ENCODE peak calls at places on chromosomes 16 and 17, in seven cellular contexts. Y is K562, X is GM12878, U is endothelial cell of umbilical vein, E is HL-60, N is GM23338, Z is SK-N-SH. C is an unnamed sample.

GRCh38 chr16:56998861-56999260 is 9.5 kb downstream of the NLRC5 start:
- DNase-seq in Y (no peak), X (no peak), U (no peak), E (no peak), N (no peak), Z (no peak), C (no peak)

GRCh38 chr17:21542070-21542469 is 150.3 kb upstream of the KCNJ18 start:
- DNase-seq in Y (no peak), X (no peak), U (no peak), E (no peak), N (no peak), Z (no peak), C (no peak)

GRCh38 chr17:39970157-39970692 is 7.4 kb downstream of the GSDMA start:
- DNase-seq in Y (no peak), X (no peak), U (no peak), E (no peak), N (no peak), Z (no peak), C (peak; percentile 21)

GRCh38 chr16:29664133-29664912 is 1.3 kb downstream of the SPN start:
- DNase-seq in Y (peak; percentile 79), X (no peak), U (no peak), E (peak; percentile 55), N (no peak), Z (no peak), C (peak; percentile 89)

GRCh38 chr17:17729620-17730249 is 48.5 kb downstream of the RAI1 start:
- DNase-seq in Y (peak; percentile 44), X (no peak), U (no peak), E (peak; percentile 5), N (peak; percentile 81), Z (peak; percentile 73), C (no peak)

GRCh38 chr17:10041916-10042588 is 137.0 kb upstream of the RCVRN start:
- DNase-seq in Y (no peak), X (peak; percentile 45), U (no peak), E (no peak), N (no peak), Z (no peak), C (no peak)

GRCh38 chr16:60608971-60609370 is 1427.3 kb downstream of the CDH8 start:
- DNase-seq in Y (no peak), X (no peak), U (no peak), E (no peak), N (no peak), Z (no peak), C (no peak)

GRCh38 chr17:41678411-41678906 is 10.2 kb upstream of the EIF1 start:
- DNase-seq in Y (peak; percentile 86), X (peak; percentile 45), U (peak; percentile 51), E (no peak), N (no peak), Z (no peak), C (no peak)

GRCh38 chr17:36074365-36074764 is 10.3 kb downstream of the CCL18 start:
- DNase-seq in Y (no peak), X (peak; percentile 43), U (no peak), E (no peak), N (no peak), Z (no peak), C (no peak)

GRCh38 chr17:34658796-34659195 is 79.4 kb downstream of the TMEM132E start:
- DNase-seq in Y (no peak), X (no peak), U (no peak), E (no peak), N (no peak), Z (no peak), C (no peak)

GRCh38 chr17:65785109-65785508 is 223.7 kb upstream of the AXIN2 start:
- DNase-seq in Y (peak; percentile 8), X (no peak), U (peak; percentile 95), E (peak; percentile 4), N (no peak), Z (no peak), C (no peak)

GRCh38 chr16:47848481-47849109 is 307.2 kb downstream of the ABCC12 start:
- DNase-seq in Y (no peak), X (no peak), U (no peak), E (no peak), N (peak; percentile 30), Z (no peak), C (no peak)

GRCh38 chr17:43832168-43832975 is 574 bp downstream of the MPP3 start:
- DNase-seq in Y (peak; percentile 57), X (no peak), U (peak; percentile 48), E (no peak), N (peak; percentile 54), Z (peak; percentile 90), C (peak; percentile 72)

GRCh38 chr17:75950850-75951554 is 10.2 kb upstream of the FBF1 start:
- DNase-seq in Y (peak; percentile 30), X (no peak), U (peak; percentile 34), E (no peak), N (no peak), Z (no peak), C (no peak)

GRCh38 chr16:50836121-50836541 is 94.2 kb downstream of the CYLD start:
- DNase-seq in Y (no peak), X (no peak), U (no peak), E (no peak), N (no peak), Z (no peak), C (no peak)

GRCh38 chr17:48728232-48729231 is at the start of gene HOXB13:
- DNase-seq in Y (peak; percentile 39), X (no peak), U (peak; percentile 36), E (no peak), N (peak; percentile 77), Z (peak; percentile 54), C (no peak)

GRCh38 chr17:21199311-21199710 is 14.7 kb downstream of the TMEM11 start:
- DNase-seq in Y (peak; percentile 54), X (no peak), U (no peak), E (no peak), N (peak; percentile 78), Z (no peak), C (no peak)

GRCh38 chr16:66605177-66605999 is 884 bp downstream of the CMTM3 start:
- DNase-seq in Y (peak; percentile 75), X (no peak), U (peak; percentile 48), E (peak; percentile 23), N (peak; percentile 73), Z (peak; percentile 80), C (peak; percentile 94)

GRCh38 chr17:80835816-80836657 is 155.6 kb upstream of the CHMP6 start:
- DNase-seq in Y (no peak), X (no peak), U (no peak), E (no peak), N (no peak), Z (no peak), C (peak; percentile 80)
- TF ChIP-seq CTCF in Y (no peak), X (no peak), U (no peak), E (no peak), N (no peak), Z (no peak), C (no peak)

GRCh38 chr17:45225964-45226530 is 4.4 kb downstream of the FMNL1 start:
- DNase-seq in Y (peak; percentile 93), X (peak; percentile 95), U (peak; percentile 55), E (peak; percentile 100), N (no peak), Z (no peak), C (peak; percentile 99)
- TF ChIP-seq POLR2AphosphoS5 in Y (peak; percentile 72), X (peak; percentile 95), U (no peak), E (peak; percentile 99), N (no peak), Z (no peak), C (peak; percentile 97)

DNA sequence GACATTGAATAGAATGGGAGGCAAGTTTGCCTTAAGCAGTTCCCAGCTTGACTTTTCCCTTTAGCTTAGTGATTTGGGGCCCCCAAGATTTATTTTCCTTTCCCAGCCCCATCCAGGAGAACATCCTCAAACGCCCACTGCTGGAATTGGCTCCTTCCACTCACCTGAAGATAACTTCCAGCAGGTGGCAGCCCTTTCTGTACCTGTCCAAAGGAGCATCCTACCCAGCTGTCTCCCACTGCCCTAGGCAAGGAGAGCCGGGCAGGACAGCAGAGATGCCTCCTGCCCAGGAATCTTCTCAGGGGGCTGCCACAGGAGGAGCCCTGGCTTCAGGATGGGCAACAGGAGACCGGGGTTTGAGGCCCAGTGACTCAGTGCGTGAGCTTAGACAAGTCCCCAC is 6.4 kb downstream of the CACNG5 start:
- DNase-seq in Y (no peak), X (no peak), U (no peak), E (no peak), N (peak; percentile 33), Z (no peak), C (no peak)
- TF ChIP-seq CTCF in Y (no peak), X (no peak), U (no peak), E (no peak), N (peak; percentile 59), Z (no peak), C (no peak)

GRCh38 chr16:31198207-31198882 is 4.2 kb downstream of the PYCARD start:
- DNase-seq in Y (no peak), X (no peak), U (no peak), E (no peak), N (no peak), Z (no peak), C (peak; percentile 49)
- TF ChIP-seq POLR2AphosphoS5 in Y (no peak), X (peak; percentile 43), U (no peak), E (no peak), N (no peak), Z (peak; percentile 5), C (peak; percentile 51)

GRCh38 chr17:30238003-30238344 is 2.5 kb upstream of the SLC6A4 start:
- DNase-seq in Y (no peak), X (no peak), U (no peak), E (no peak), N (no peak), Z (no peak), C (peak; percentile 47)

GRCh38 chr17:30237296-30238002 is 2.0 kb upstream of the SLC6A4 start:
- DNase-seq in Y (no peak), X (no peak), U (no peak), E (no peak), N (peak; percentile 47), Z (no peak), C (peak; percentile 35)

GRCh38 chr17:30240177-30240576 is 4.7 kb upstream of the SLC6A4 start:
- DNase-seq in Y (no peak), X (no peak), U (no peak), E (no peak), N (no peak), Z (no peak), C (no peak)

GRCh38 chr17:30239089-30239462 is 3.6 kb upstream of the SLC6A4 start:
- DNase-seq in Y (no peak), X (no peak), U (no peak), E (no peak), N (no peak), Z (no peak), C (peak; percentile 6)

DNA sequence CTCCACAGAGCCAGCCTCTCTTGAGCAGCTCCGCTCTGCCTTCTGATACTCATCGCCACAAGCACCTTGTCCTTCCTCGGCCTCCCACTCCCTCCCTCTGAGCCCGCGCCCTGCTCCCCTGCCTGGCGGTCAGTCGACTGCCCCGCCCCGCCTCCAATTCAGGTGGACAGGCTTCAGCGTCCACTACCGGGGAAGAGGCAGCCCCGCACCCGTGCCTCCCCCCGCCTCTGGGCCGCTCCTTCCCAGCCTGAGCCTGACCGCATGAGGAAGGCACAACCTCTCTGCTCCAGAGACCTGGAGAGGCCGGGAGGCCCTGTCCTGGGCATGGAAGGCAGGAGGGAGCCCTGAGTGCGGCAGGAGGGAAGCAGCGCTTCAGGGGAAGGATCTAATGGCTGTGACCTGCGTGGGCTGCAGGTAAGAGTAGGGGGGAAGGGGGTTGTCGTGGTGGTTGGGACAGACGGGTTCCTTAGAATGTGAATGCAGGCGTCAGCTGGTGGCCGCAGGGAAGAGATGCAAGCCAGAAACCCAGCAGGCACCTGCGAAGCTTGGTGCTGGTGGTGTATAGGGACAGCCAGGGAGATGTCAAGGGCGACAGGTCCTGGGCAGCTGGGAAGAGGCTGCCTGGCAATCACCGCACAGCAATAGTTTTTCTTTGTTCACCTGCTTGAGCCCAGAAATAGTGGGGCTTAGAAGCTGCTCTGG is 3.0 kb upstream of the SLC6A4 start:
- DNase-seq in Y (no peak), X (no peak), U (no peak), E (no peak), N (peak; percentile 36), Z (no peak), C (peak; percentile 57)
- TF ChIP-seq CTCF in Y (no peak), X (no peak), U (no peak), E (no peak), N (peak; percentile 1), Z (no peak), C (no peak)

GRCh38 chr17:63675607-63676539 is 24.1 kb downstream of the LIMD2 start:
- DNase-seq in Y (peak; percentile 95), X (no peak), U (peak; percentile 99), E (peak; percentile 47), N (peak; percentile 19), Z (peak; percentile 85), C (no peak)
- TF ChIP-seq POLR2AphosphoS5 in Y (peak; percentile 66), X (no peak), U (peak; percentile 94), E (peak; percentile 21), N (no peak), Z (peak; percentile 79), C (peak; percentile 89)

C was measured in spleen.